ENCODE peak calls at places on chromosomes 6 and 20, in five cellular contexts. One of them, this sample, is unnamed.

GRCh38 chr20:64107736-64108457 is 532 bp upstream of the NPBWR2 start:
- DNase-seq in amniotic stem cell: no peak
- DNase-seq in dermis microvascular lymphatic vessel endothelial cell: no peak
- DNase-seq in CD4-positive, alpha-beta T cell: no peak
- DNase-seq in H7: no peak
- DNase-seq in this sample: no peak

GRCh38 chr6:70371454-70372105 is 41.7 kb upstream of the FAM135A start:
- DNase-seq in amniotic stem cell: peak; percentile 75
- DNase-seq in H7: peak; percentile 5
- DNase-seq in CD4-positive, alpha-beta T cell: no peak
- DNase-seq in dermis microvascular lymphatic vessel endothelial cell: peak; percentile 68
- DNase-seq in this sample: no peak

GRCh38 chr6:130178692-130179091 is 44.1 kb downstream of the SAMD3 start:
- DNase-seq in dermis microvascular lymphatic vessel endothelial cell: peak; percentile 15
- DNase-seq in amniotic stem cell: peak; percentile 65
- DNase-seq in CD4-positive, alpha-beta T cell: no peak
- DNase-seq in H7: no peak
- DNase-seq in this sample: no peak

GRCh38 chr6:68238097-68238597 is 396.9 kb upstream of the ADGRB3 start:
- DNase-seq in H7: no peak
- DNase-seq in CD4-positive, alpha-beta T cell: no peak
- DNase-seq in dermis microvascular lymphatic vessel endothelial cell: no peak
- DNase-seq in amniotic stem cell: no peak
- DNase-seq in this sample: no peak

GRCh38 chr6:55882731-55883595 is 7.6 kb upstream of the BMP5 start:
- DNase-seq in amniotic stem cell: no peak
- DNase-seq in dermis microvascular lymphatic vessel endothelial cell: peak; percentile 80
- DNase-seq in H7: no peak
- DNase-seq in CD4-positive, alpha-beta T cell: no peak
- DNase-seq in this sample: no peak

GRCh38 chr6:111747791-111748190 is 125.5 kb downstream of the FYN start:
- DNase-seq in H7: no peak
- DNase-seq in amniotic stem cell: no peak
- DNase-seq in CD4-positive, alpha-beta T cell: no peak
- DNase-seq in dermis microvascular lymphatic vessel endothelial cell: peak; percentile 84
- DNase-seq in this sample: no peak

GRCh38 chr20:25275813-25276532 is 28.1 kb downstream of the PYGB start:
- DNase-seq in amniotic stem cell: no peak
- DNase-seq in H7: peak; percentile 45
- DNase-seq in CD4-positive, alpha-beta T cell: no peak
- DNase-seq in dermis microvascular lymphatic vessel endothelial cell: no peak
- DNase-seq in this sample: peak; percentile 20

GRCh38 chr6:107618672-107619071 is 128.8 kb downstream of the SOBP start:
- DNase-seq in amniotic stem cell: no peak
- DNase-seq in CD4-positive, alpha-beta T cell: peak; percentile 3
- DNase-seq in dermis microvascular lymphatic vessel endothelial cell: no peak
- DNase-seq in H7: no peak
- DNase-seq in this sample: no peak

GRCh38 chr20:17833036-17833674 is 133.4 kb downstream of the BANF2 start:
- DNase-seq in CD4-positive, alpha-beta T cell: no peak
- DNase-seq in H7: no peak
- DNase-seq in amniotic stem cell: no peak
- DNase-seq in dermis microvascular lymphatic vessel endothelial cell: no peak
- DNase-seq in this sample: no peak

GRCh38 chr6:153210083-153210482 is 79.0 kb upstream of the RGS17 start:
- DNase-seq in H7: no peak
- DNase-seq in dermis microvascular lymphatic vessel endothelial cell: no peak
- DNase-seq in CD4-positive, alpha-beta T cell: no peak
- DNase-seq in amniotic stem cell: no peak
- DNase-seq in this sample: no peak

GRCh38 chr20:53880108-53880641 is 190.2 kb downstream of the BCAS1 start:
- DNase-seq in dermis microvascular lymphatic vessel endothelial cell: no peak
- DNase-seq in CD4-positive, alpha-beta T cell: no peak
- DNase-seq in H7: no peak
- DNase-seq in amniotic stem cell: no peak
- DNase-seq in this sample: no peak

GRCh38 chr20:23114018-23114417 is 27.9 kb upstream of the CD93 start:
- DNase-seq in dermis microvascular lymphatic vessel endothelial cell: peak; percentile 29
- DNase-seq in amniotic stem cell: no peak
- DNase-seq in H7: no peak
- DNase-seq in CD4-positive, alpha-beta T cell: no peak
- DNase-seq in this sample: no peak

GRCh38 chr6:39926668-39927067 is 7.6 kb downstream of the MOCS1 start:
- DNase-seq in amniotic stem cell: no peak
- DNase-seq in H7: no peak
- DNase-seq in dermis microvascular lymphatic vessel endothelial cell: no peak
- DNase-seq in CD4-positive, alpha-beta T cell: no peak
- DNase-seq in this sample: no peak

GRCh38 chr6:47034421-47034820 is 7.7 kb downstream of the ADGRF1 start:
- DNase-seq in H7: no peak
- DNase-seq in amniotic stem cell: no peak
- DNase-seq in dermis microvascular lymphatic vessel endothelial cell: no peak
- DNase-seq in CD4-positive, alpha-beta T cell: no peak
- DNase-seq in this sample: no peak

GRCh38 chr6:139369068-139369467 is 5.4 kb downstream of the CITED2 start:
- DNase-seq in amniotic stem cell: no peak
- DNase-seq in dermis microvascular lymphatic vessel endothelial cell: peak; percentile 12
- DNase-seq in CD4-positive, alpha-beta T cell: no peak
- DNase-seq in H7: peak; percentile 20
- DNase-seq in this sample: no peak

GRCh38 chr6:50850860-50851259 is 32.2 kb downstream of the TFAP2B start:
- DNase-seq in amniotic stem cell: no peak
- DNase-seq in H7: peak; percentile 65
- DNase-seq in dermis microvascular lymphatic vessel endothelial cell: no peak
- DNase-seq in CD4-positive, alpha-beta T cell: no peak
- DNase-seq in this sample: no peak

GRCh38 chr6:4903751-4904370 is 100.0 kb downstream of the RPP40 start:
- DNase-seq in H7: no peak
- DNase-seq in amniotic stem cell: no peak
- DNase-seq in CD4-positive, alpha-beta T cell: no peak
- DNase-seq in dermis microvascular lymphatic vessel endothelial cell: no peak
- DNase-seq in this sample: no peak

GRCh38 chr20:41738584-41739193 is 120.5 kb upstream of the CHD6 start:
- DNase-seq in H7: peak; percentile 60
- DNase-seq in CD4-positive, alpha-beta T cell: peak; percentile 2
- DNase-seq in dermis microvascular lymphatic vessel endothelial cell: peak; percentile 54
- DNase-seq in amniotic stem cell: no peak
- DNase-seq in this sample: peak; percentile 58

GRCh38 chr20:46811328-46812084 is 83.1 kb upstream of the EYA2 start:
- DNase-seq in CD4-positive, alpha-beta T cell: no peak
- DNase-seq in dermis microvascular lymphatic vessel endothelial cell: no peak
- DNase-seq in amniotic stem cell: no peak
- DNase-seq in H7: peak; percentile 57
- DNase-seq in this sample: no peak

GRCh38 chr6:9250852-9251251 is 815.5 kb upstream of the SLC35B3 start:
- DNase-seq in amniotic stem cell: peak; percentile 13
- DNase-seq in CD4-positive, alpha-beta T cell: no peak
- DNase-seq in dermis microvascular lymphatic vessel endothelial cell: peak; percentile 47
- DNase-seq in H7: peak; percentile 35
- DNase-seq in this sample: peak; percentile 57

GRCh38 chr20:41365785-41366545 is 653 bp downstream of the EMILIN3 start:
- DNase-seq in CD4-positive, alpha-beta T cell: no peak
- DNase-seq in H7: peak; percentile 89
- DNase-seq in dermis microvascular lymphatic vessel endothelial cell: no peak
- DNase-seq in amniotic stem cell: no peak
- DNase-seq in this sample: no peak

GRCh38 chr6:169229611-169230321 is 23.9 kb downstream of the THBS2 start:
- DNase-seq in amniotic stem cell: no peak
- DNase-seq in H7: peak; percentile 10
- DNase-seq in dermis microvascular lymphatic vessel endothelial cell: no peak
- DNase-seq in CD4-positive, alpha-beta T cell: no peak
- DNase-seq in this sample: no peak

GRCh38 chr6:19231878-19232519 is 605.2 kb upstream of the ID4 start:
- DNase-seq in dermis microvascular lymphatic vessel endothelial cell: no peak
- DNase-seq in amniotic stem cell: no peak
- DNase-seq in CD4-positive, alpha-beta T cell: no peak
- DNase-seq in H7: no peak
- DNase-seq in this sample: no peak

GRCh38 chr6:119614138-119614537 is 264.6 kb upstream of the MAN1A1 start:
- DNase-seq in CD4-positive, alpha-beta T cell: no peak
- DNase-seq in H7: no peak
- DNase-seq in dermis microvascular lymphatic vessel endothelial cell: no peak
- DNase-seq in amniotic stem cell: no peak
- DNase-seq in this sample: no peak

GRCh38 chr20:52926505-52926904 is 45.7 kb upstream of the TSHZ2 start:
- DNase-seq in dermis microvascular lymphatic vessel endothelial cell: no peak
- DNase-seq in amniotic stem cell: no peak
- DNase-seq in H7: no peak
- DNase-seq in CD4-positive, alpha-beta T cell: no peak
- DNase-seq in this sample: no peak

GRCh38 chr6:148657053-148657452 is 89.8 kb upstream of the UST start:
- DNase-seq in dermis microvascular lymphatic vessel endothelial cell: no peak
- DNase-seq in CD4-positive, alpha-beta T cell: no peak
- DNase-seq in amniotic stem cell: no peak
- DNase-seq in H7: no peak
- DNase-seq in this sample: no peak

GRCh38 chr6:73923899-73924485 is 228.0 kb downstream of the CD109 start:
- DNase-seq in amniotic stem cell: no peak
- DNase-seq in CD4-positive, alpha-beta T cell: no peak
- DNase-seq in H7: no peak
- DNase-seq in dermis microvascular lymphatic vessel endothelial cell: no peak
- DNase-seq in this sample: no peak

GRCh38 chr20:51594206-51594998 is 51.9 kb upstream of the NFATC2 start:
- DNase-seq in H7: no peak
- DNase-seq in dermis microvascular lymphatic vessel endothelial cell: no peak
- DNase-seq in CD4-positive, alpha-beta T cell: no peak
- DNase-seq in amniotic stem cell: no peak
- DNase-seq in this sample: no peak

GRCh38 chr20:14498809-14499208 is 161.4 kb upstream of the FLRT3 start:
- DNase-seq in amniotic stem cell: no peak
- DNase-seq in CD4-positive, alpha-beta T cell: no peak
- DNase-seq in dermis microvascular lymphatic vessel endothelial cell: no peak
- DNase-seq in H7: peak; percentile 16
- DNase-seq in this sample: no peak

GRCh38 chr20:63590218-63591146 is 16.4 kb upstream of the HELZ2 start:
- DNase-seq in CD4-positive, alpha-beta T cell: no peak
- DNase-seq in H7: peak; percentile 56
- DNase-seq in dermis microvascular lymphatic vessel endothelial cell: no peak
- DNase-seq in amniotic stem cell: no peak
- DNase-seq in this sample: no peak

GRCh38 chr6:11366934-11367637 is 134.6 kb upstream of the NEDD9 start:
- DNase-seq in dermis microvascular lymphatic vessel endothelial cell: peak; percentile 53
- DNase-seq in CD4-positive, alpha-beta T cell: no peak
- DNase-seq in amniotic stem cell: no peak
- DNase-seq in H7: no peak
- DNase-seq in this sample: no peak

GRCh38 chr6:3808759-3809514 is 40.2 kb upstream of the FAM50B start:
- DNase-seq in H7: no peak
- DNase-seq in CD4-positive, alpha-beta T cell: no peak
- DNase-seq in dermis microvascular lymphatic vessel endothelial cell: peak; percentile 88
- DNase-seq in amniotic stem cell: peak; percentile 61
- DNase-seq in this sample: peak; percentile 55

GRCh38 chr6:136921936-136922679 is at the start of gene SLC35D3:
- DNase-seq in H7: peak; percentile 85
- DNase-seq in dermis microvascular lymphatic vessel endothelial cell: peak; percentile 21
- DNase-seq in amniotic stem cell: no peak
- DNase-seq in CD4-positive, alpha-beta T cell: no peak
- DNase-seq in this sample: no peak

This sample was measured in stomach.